ENCODE peak calls at places on chromosomes 2 and 18, in eight cellular contexts. B is endodermal cell; D is heart right ventricle; Q is astrocyte of the spinal cord; L is CD8-positive, alpha-beta memory T cell; K is cardiac muscle cell; G is tibial artery; Z is Jurkat, Clone E6-1. X is an unnamed sample.

GRCh38 chr18:22504665-22505064 is 87.0 kb upstream of the CTAGE1 start:
- DNase-seq in B (no peak), D (no peak), Q (no peak), L (no peak), K (no peak), G (no peak), Z (no peak), X (no peak)

GRCh38 chr2:71884303-71885042 is 263.2 kb downstream of the CYP26B1 start:
- DNase-seq in B (peak; percentile 3), D (no peak), Q (peak; percentile 54), L (no peak), K (no peak), G (no peak), Z (no peak), X (no peak)

GRCh38 chr2:27509326-27509725 is 12.7 kb downstream of the GCKR start:
- DNase-seq in B (no peak), D (no peak), Q (peak; percentile 42), L (no peak), K (no peak), G (no peak), Z (no peak), X (no peak)

GRCh38 chr2:110770308-110770695 is 37.9 kb downstream of the ACOXL start:
- DNase-seq in B (no peak), D (no peak), Q (no peak), L (no peak), K (no peak), G (no peak), Z (no peak), X (no peak)

GRCh38 chr2:160970052-160970846 is 190.0 kb upstream of the TANK start:
- DNase-seq in B (peak; percentile 69), D (peak; percentile 57), Q (peak; percentile 87), L (no peak), K (peak; percentile 77), G (peak; percentile 34), Z (peak; percentile 27), X (peak; percentile 72)

GRCh38 chr2:241848761-241849615 is 9.7 kb downstream of the PDCD1 start:
- DNase-seq in B (peak; percentile 41), D (no peak), Q (no peak), L (no peak), K (no peak), G (no peak), Z (no peak), X (no peak)

GRCh38 chr2:11955883-11956282 is 209.5 kb downstream of the LPIN1 start:
- DNase-seq in B (no peak), D (no peak), Q (no peak), L (no peak), K (no peak), G (no peak), Z (no peak), X (no peak)

GRCh38 chr18:9147440-9148238 is 11.1 kb downstream of the ANKRD12 start:
- DNase-seq in B (peak; percentile 53), D (peak; percentile 37), Q (peak; percentile 79), L (no peak), K (peak; percentile 63), G (no peak), Z (peak; percentile 54), X (peak; percentile 74)

GRCh38 chr2:207227062-207227748 is 61.5 kb upstream of the KLF7 start:
- DNase-seq in B (peak; percentile 96), D (peak; percentile 14), Q (peak; percentile 65), L (no peak), K (peak; percentile 58), G (no peak), Z (no peak), X (no peak)
- H3K4me3 ChIP-seq in B (peak overlapping the region; percentile 5), D (peak overlapping the region; percentile 3), Q (no peak overlapping the region), L (no peak overlapping the region), K (no peak overlapping the region), G (peak overlapping the region; percentile 27), Z (no peak overlapping the region), X (no peak overlapping the region)

DNA sequence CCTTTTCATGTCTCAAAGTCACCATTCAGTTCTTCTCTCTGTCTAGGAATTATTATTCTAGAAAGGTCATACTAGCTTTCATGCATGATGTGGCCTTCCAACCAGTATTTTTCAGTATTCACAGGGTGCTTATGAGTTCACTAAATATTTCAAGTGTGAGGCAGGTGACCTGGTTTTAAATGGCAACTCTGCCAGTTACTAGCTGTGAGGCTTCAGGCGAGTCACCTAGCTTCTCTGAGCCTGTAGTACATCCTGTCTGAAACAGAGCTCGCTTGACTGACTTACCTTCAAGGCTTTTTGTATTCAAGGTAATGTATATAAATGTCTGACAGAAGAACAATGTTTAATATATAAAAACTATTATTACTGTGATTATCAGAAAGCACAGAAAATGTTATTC is 19.4 kb upstream of the ACVR1 start:
- DNase-seq in B (no peak), D (no peak), Q (no peak), L (no peak), K (no peak), G (no peak), Z (no peak), X (no peak)
- H3K4me3 ChIP-seq in B (no peak overlapping the region), D (no peak overlapping the region), Q (no peak overlapping the region), L (no peak overlapping the region), K (no peak overlapping the region), G (no peak overlapping the region), Z (no peak overlapping the region), X (no peak overlapping the region)

GRCh38 chr2:191292869-191293268 is 47.7 kb downstream of the MYO1B start:
- DNase-seq in B (no peak), D (no peak), Q (no peak), L (no peak), K (no peak), G (no peak), Z (no peak), X (no peak)
- H3K4me3 ChIP-seq in B (peak overlapping the region; percentile 51), D (no peak overlapping the region), Q (no peak overlapping the region), L (no peak overlapping the region), K (no peak overlapping the region), G (no peak overlapping the region), Z (no peak overlapping the region), X (no peak overlapping the region)

GRCh38 chr2:100821913-100822260 is 1.9 kb downstream of the NPAS2 start:
- DNase-seq in B (no peak), D (no peak), Q (no peak), L (no peak), K (no peak), G (no peak), Z (no peak), X (no peak)
- H3K4me3 ChIP-seq in B (no peak overlapping the region), D (peak overlapping the region; percentile 91), Q (peak overlapping the region; percentile 79), L (no peak overlapping the region), K (no peak overlapping the region), G (peak overlapping the region; percentile 64), Z (no peak overlapping the region), X (peak overlapping the region; percentile 95)